ENCODE peak calls at places on chromosomes 5 and 9, in four cellular contexts. R, X, W and O are unnamed samples.

GRCh38 chr5:30690931-30691330 is 502.6 kb upstream of the CDH6 start:
- DNase-seq in R (no peak), X (no peak), W (no peak), O (no peak)

GRCh38 chr9:22425551-22425950 is 21.1 kb upstream of the DMRTA1 start:
- DNase-seq in R (no peak), X (no peak), W (no peak), O (no peak)

GRCh38 chr9:130927995-130928900 is 10.8 kb downstream of the FIBCD1 start:
- DNase-seq in R (peak; percentile 81), X (no peak), W (peak; percentile 70), O (peak; percentile 50)

GRCh38 chr5:80194470-80194869 is 61.4 kb downstream of the SERINC5 start:
- DNase-seq in R (no peak), X (no peak), W (no peak), O (no peak)

GRCh38 chr5:158051036-158051435 is 192.1 kb upstream of the CLINT1 start:
- DNase-seq in R (no peak), X (no peak), W (no peak), O (no peak)

GRCh38 chr9:93097496-93098205 is 1.6 kb downstream of the CARD19 start:
- DNase-seq in R (no peak), X (no peak), W (no peak), O (peak; percentile 37)

GRCh38 chr9:108885643-108886348 is 23.7 kb downstream of the ACTL7A start:
- DNase-seq in R (peak; percentile 71), X (no peak), W (peak; percentile 100), O (no peak)

GRCh38 chr5:169583101-169583423 is 511 bp upstream of the SPDL1 start:
- DNase-seq in R (no peak), X (no peak), W (peak; percentile 1), O (no peak)

GRCh38 chr5:169861934-169862333 is 118.4 kb downstream of the INSYN2B start:
- DNase-seq in R (no peak), X (no peak), W (no peak), O (no peak)

GRCh38 chr9:113602126-113603119 is 138.9 kb downstream of the RGS3 start:
- DNase-seq in R (no peak), X (no peak), W (peak; percentile 54), O (peak; percentile 88)

DNA sequence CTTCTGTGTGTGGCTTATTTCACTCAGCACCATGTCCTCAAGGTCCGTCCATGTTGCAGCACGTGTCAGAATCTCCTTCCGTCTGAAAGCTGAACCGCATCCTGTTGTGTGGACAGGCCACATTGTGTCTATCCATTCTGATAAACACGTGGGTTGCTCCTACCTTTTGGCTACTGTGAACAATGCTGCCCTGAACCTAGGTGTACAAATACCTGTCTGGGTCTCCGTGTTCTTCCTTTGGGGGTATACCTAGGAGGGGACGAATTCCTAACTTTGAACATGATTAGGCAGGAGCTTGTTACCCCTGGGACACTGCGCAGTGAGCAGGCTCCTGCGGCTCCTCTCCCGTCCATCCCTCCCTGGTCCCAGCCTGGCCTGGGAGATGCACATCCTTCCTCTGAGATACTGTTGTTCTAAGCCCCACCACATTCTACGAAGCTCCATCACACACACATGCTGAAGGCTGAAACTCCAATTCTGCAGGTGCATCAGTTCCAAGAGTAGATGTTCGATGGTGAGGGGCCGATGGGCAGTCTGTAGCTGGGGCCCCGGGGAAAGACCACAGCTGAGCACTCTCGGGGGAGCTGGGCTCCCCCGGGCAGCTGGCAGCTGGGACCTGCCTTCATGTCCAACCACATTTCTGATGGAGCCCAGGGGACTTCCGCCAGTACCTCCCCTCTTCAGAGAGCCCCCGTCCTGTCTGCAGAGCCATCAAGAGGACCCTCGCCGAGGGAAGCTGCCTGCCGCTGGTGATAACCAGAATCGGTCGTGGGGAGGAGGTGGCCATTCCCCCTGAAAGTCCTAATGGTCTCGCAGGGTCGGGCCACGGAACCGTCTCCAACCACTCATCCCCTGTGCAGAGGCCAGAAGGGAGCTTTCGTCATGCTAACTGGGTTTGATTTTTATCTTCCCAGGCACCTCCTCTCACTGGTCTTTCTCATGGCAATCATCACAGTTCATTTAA is 120.9 kb downstream of the COL23A1 start:
- DNase-seq in R (no peak), X (no peak), W (no peak), O (no peak)
- H3K27ac ChIP-seq in R (no peak overlapping the region), X (no peak overlapping the region), W (no peak overlapping the region), O (no peak overlapping the region)

GRCh38 chr5:112687306-112687705 is 50.4 kb upstream of the APC start:
- DNase-seq in R (no peak), X (no peak), W (no peak), O (no peak)
- TF ChIP-seq CTCF in R (no peak), X (no peak), W (no peak), O (no peak)

GRCh38 chr5:10629661-10630060 is 65.8 kb downstream of the ANKRD33B start:
- DNase-seq in R (no peak), X (no peak), W (no peak), O (no peak)
- H3K27ac ChIP-seq in R (no peak overlapping the region), X (no peak overlapping the region), W (no peak overlapping the region), O (no peak overlapping the region)

GRCh38 chr5:188488-189481 is 2.5 kb upstream of the LRRC14B start:
- DNase-seq in R (peak; percentile 77), X (peak; percentile 87), W (peak; percentile 77), O (peak; percentile 93)
- TF ChIP-seq CTCF in R (peak; percentile 59), X (peak; percentile 91), W (peak; percentile 97), O (peak; percentile 91)

GRCh38 chr9:98971915-98972223 is 28.2 kb downstream of the COL15A1 start:
- DNase-seq in R (no peak), X (no peak), W (no peak), O (no peak)
- H3K27ac ChIP-seq in R (no peak overlapping the region), X (no peak overlapping the region), W (no peak overlapping the region), O (no peak overlapping the region)

DNA sequence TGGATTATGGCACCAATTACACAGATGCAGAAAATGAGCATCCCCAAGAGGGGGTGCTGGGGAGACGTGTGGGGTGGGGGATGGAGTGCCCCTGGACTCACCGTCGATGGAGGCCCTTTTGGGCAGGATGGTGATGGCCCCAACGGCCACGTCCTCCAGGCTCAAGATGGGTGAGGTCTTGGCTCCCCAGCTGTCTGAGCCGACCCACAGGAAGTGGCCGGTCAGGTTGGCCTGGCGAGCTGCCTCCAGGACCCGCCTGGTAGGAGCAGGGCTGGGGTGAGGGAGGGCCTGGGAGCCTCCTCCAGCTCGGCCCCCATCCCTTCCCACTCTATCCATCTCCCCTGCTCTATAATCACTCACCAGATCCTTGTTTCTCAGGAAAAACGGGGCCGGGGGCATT is 4.6 kb downstream of the GRM6 start:
- DNase-seq in R (no peak), X (no peak), W (no peak), O (peak; percentile 59)
- TF ChIP-seq CTCF in R (no peak), X (no peak), W (no peak), O (no peak)

GRCh38 chr9:134396258-134396742 is 70.0 kb downstream of the RXRA start:
- DNase-seq in R (no peak), X (peak; percentile 22), W (no peak), O (peak; percentile 94)
- H3K27ac ChIP-seq in R (peak overlapping the region; percentile 61), X (peak overlapping the region; percentile 69), W (no peak overlapping the region), O (peak overlapping the region; percentile 92)

GRCh38 chr9:121023064-121023463 is 27.0 kb downstream of the C5 start:
- DNase-seq in R (peak; percentile 69), X (no peak), W (peak; percentile 31), O (no peak)
- TF ChIP-seq CTCF in R (peak; percentile 39), X (no peak), W (peak; percentile 48), O (no peak)